ENCODE peak calls at places on chromosomes 6 and 20, in eight cellular contexts. Z is NCI-H1436; E is SW480; X is NCI-H1694; P is activated T-helper 1 cell treated with anti-CD3 and anti-CD28 coated beads, Interleukin-2, amount 50 U/mL, for 16 hours; F is substantia nigra; T is AG08396; V is activated naive CD4-positive, alpha-beta T cell. Y is an unnamed sample.

GRCh38 chr20:44736170-44737021 is 9.3 kb upstream of the KCNK15 start:
- DNase-seq in Z (no peak), E (peak), X (no peak), P (no peak), F (peak), T (peak), V (no peak), Y (peak)

GRCh38 chr6:21949211-21949801 is 347.5 kb downstream of the PRL start:
- DNase-seq in Z (no peak), E (peak), X (no peak), P (no peak), F (no peak), T (no peak), V (no peak), Y (no peak)

GRCh38 chr6:122733259-122733658 is 46.3 kb upstream of the FABP7 start:
- DNase-seq in Z (peak), E (no peak), X (no peak), P (no peak), F (no peak), T (no peak), V (no peak), Y (no peak)

GRCh38 chr20:35599776-35600120 is 15.9 kb upstream of the SPAG4 start:
- DNase-seq in Z (no peak), E (no peak), X (no peak), P (no peak), F (no peak), T (no peak), V (no peak), Y (no peak)

GRCh38 chr6:32459781-32460424 is 20.2 kb downstream of the HLA-DRA start:
- DNase-seq in Z (no peak), E (no peak), X (no peak), P (no peak), F (no peak), T (no peak), V (no peak), Y (no peak)

GRCh38 chr6:19851273-19852089 is 14.3 kb downstream of the ID4 start:
- DNase-seq in Z (peak), E (peak), X (peak), P (no peak), F (peak), T (peak), V (no peak), Y (peak)

GRCh38 chr6:38393986-38394385 is 245.7 kb downstream of the BTBD9 start:
- DNase-seq in Z (no peak), E (no peak), X (no peak), P (no peak), F (no peak), T (no peak), V (no peak), Y (no peak)

GRCh38 chr6:16759181-16759645 is 2.0 kb downstream of the ATXN1 start:
- DNase-seq in Z (no peak), E (no peak), X (no peak), P (no peak), F (no peak), T (no peak), V (no peak), Y (peak)

GRCh38 chr6:90329397-90330077 is 32.9 kb upstream of the BACH2 start:
- DNase-seq in Z (no peak), E (no peak), X (no peak), P (no peak), F (no peak), T (no peak), V (no peak), Y (no peak)

GRCh38 chr6:91781946-91782345 is 1195.1 kb upstream of the MAP3K7 start:
- DNase-seq in Z (no peak), E (no peak), X (peak), P (no peak), F (peak), T (no peak), V (no peak), Y (no peak)

GRCh38 chr20:63183422-63184146 is 32.3 kb downstream of the YTHDF1 start:
- DNase-seq in Z (peak), E (peak), X (no peak), P (peak), F (no peak), T (peak), V (peak), Y (no peak)

GRCh38 chr20:2140561-2140960 is 38.9 kb downstream of the STK35 start:
- DNase-seq in Z (no peak), E (no peak), X (no peak), P (no peak), F (peak), T (peak), V (no peak), Y (no peak)

GRCh38 chr6:148648754-148649453 is 97.9 kb upstream of the UST start:
- DNase-seq in Z (no peak), E (no peak), X (no peak), P (no peak), F (no peak), T (no peak), V (no peak), Y (no peak)

GRCh38 chr6:108117427-108118358 is 43.2 kb upstream of the OSTM1 start:
- DNase-seq in Z (no peak), E (peak), X (no peak), P (no peak), F (no peak), T (peak), V (no peak), Y (no peak)

GRCh38 chr6:134247854-134248580 is 69.9 kb downstream of the SGK1 start:
- DNase-seq in Z (no peak), E (no peak), X (no peak), P (no peak), F (no peak), T (no peak), V (no peak), Y (no peak)

GRCh38 chr6:102150549-102150948 is 757.0 kb downstream of the GRIK2 start:
- DNase-seq in Z (no peak), E (no peak), X (no peak), P (no peak), F (no peak), T (no peak), V (no peak), Y (no peak)

GRCh38 chr20:58131581-58132142 is 96.8 kb downstream of the ANKRD60 start:
- DNase-seq in Z (peak), E (peak), X (no peak), P (no peak), F (no peak), T (no peak), V (no peak), Y (no peak)

GRCh38 chr6:37860226-37860839 is 40.8 kb downstream of the ZFAND3 start:
- DNase-seq in Z (peak), E (peak), X (peak), P (no peak), F (no peak), T (no peak), V (no peak), Y (no peak)

GRCh38 chr20:4045082-4045481 is 29.7 kb upstream of the RNF24 start:
- DNase-seq in Z (no peak), E (no peak), X (no peak), P (no peak), F (no peak), T (no peak), V (no peak), Y (no peak)

GRCh38 chr20:32834972-32835371 is 15.2 kb downstream of the MAPRE1 start:
- DNase-seq in Z (no peak), E (no peak), X (no peak), P (no peak), F (no peak), T (no peak), V (no peak), Y (no peak)

GRCh38 chr20:46810442-46811327 is 84.0 kb upstream of the EYA2 start:
- DNase-seq in Z (peak), E (no peak), X (no peak), P (no peak), F (no peak), T (no peak), V (no peak), Y (no peak)

GRCh38 chr6:7101290-7101689 is 6.5 kb upstream of the RREB1 start:
- DNase-seq in Z (no peak), E (no peak), X (no peak), P (no peak), F (no peak), T (no peak), V (no peak), Y (no peak)

GRCh38 chr6:46898011-46898410 is 23.7 kb downstream of the ADGRF5 start:
- DNase-seq in Z (no peak), E (no peak), X (no peak), P (no peak), F (no peak), T (no peak), V (no peak), Y (no peak)

GRCh38 chr20:20820104-20820503 is 107.7 kb upstream of the RALGAPA2 start:
- DNase-seq in Z (no peak), E (peak), X (no peak), P (no peak), F (no peak), T (no peak), V (no peak), Y (no peak)

GRCh38 chr20:21515300-21516179 is 1.7 kb upstream of the NKX2-2 start:
- DNase-seq in Z (no peak), E (no peak), X (no peak), P (no peak), F (peak), T (no peak), V (no peak), Y (peak)

GRCh38 chr6:163335671-163336545 is 78.6 kb upstream of the QKI start:
- DNase-seq in Z (no peak), E (no peak), X (no peak), P (no peak), F (no peak), T (no peak), V (no peak), Y (no peak)

GRCh38 chr20:61699184-61700066 is 366.3 kb downstream of the TAF4 start:
- DNase-seq in Z (no peak), E (no peak), X (no peak), P (no peak), F (no peak), T (no peak), V (no peak), Y (no peak)

GRCh38 chr6:119449253-119450156 is 99.9 kb upstream of the MAN1A1 start:
- DNase-seq in Z (no peak), E (no peak), X (no peak), P (no peak), F (no peak), T (no peak), V (no peak), Y (no peak)